ENCODE peak calls at places on chromosomes 5 and 9, in ten cellular contexts. One of them, this sample, is unnamed. For H3K4me1, the result is how much of the 10 kb centered on the place peaks cover.

GRCh38 chr9:95065224-95065623 is 252.3 kb downstream of the FANCC start:
- DNase-seq in left lung: no peak
- DNase-seq in A549: no peak
- DNase-seq in left ventricle myocardium inferior: no peak
- DNase-seq in tibial artery: no peak
- DNase-seq in IMR-90: no peak
- DNase-seq in heart right ventricle: no peak
- DNase-seq in psoas muscle: peak
- DNase-seq in OCI-LY7: no peak
- DNase-seq in lower lobe of right lung: no peak
- DNase-seq in this sample: no peak

GRCh38 chr5:91302335-91302734 is 80.8 kb downstream of the ARRDC3 start:
- DNase-seq in tibial artery: no peak
- DNase-seq in left ventricle myocardium inferior: no peak
- DNase-seq in A549: no peak
- DNase-seq in psoas muscle: no peak
- DNase-seq in IMR-90: no peak
- DNase-seq in lower lobe of right lung: no peak
- DNase-seq in left lung: no peak
- DNase-seq in OCI-LY7: no peak
- DNase-seq in heart right ventricle: no peak
- DNase-seq in this sample: no peak

GRCh38 chr9:81628897-81629296 is 60.5 kb downstream of the TLE1 start:
- DNase-seq in left ventricle myocardium inferior: no peak
- DNase-seq in left lung: no peak
- DNase-seq in lower lobe of right lung: no peak
- DNase-seq in A549: peak
- DNase-seq in IMR-90: peak
- DNase-seq in heart right ventricle: no peak
- DNase-seq in tibial artery: no peak
- DNase-seq in OCI-LY7: no peak
- DNase-seq in psoas muscle: no peak
- DNase-seq in this sample: no peak

GRCh38 chr5:151664694-151665583 is 21.8 kb downstream of the SPARC start:
- DNase-seq in tibial artery: no peak
- DNase-seq in left lung: no peak
- DNase-seq in A549: no peak
- DNase-seq in left ventricle myocardium inferior: peak
- DNase-seq in lower lobe of right lung: no peak
- DNase-seq in IMR-90: peak
- DNase-seq in OCI-LY7: no peak
- DNase-seq in heart right ventricle: peak
- DNase-seq in psoas muscle: peak
- DNase-seq in this sample: no peak

GRCh38 chr9:136019041-136019680 is 58.0 kb upstream of the UBAC1 start:
- DNase-seq in lower lobe of right lung: peak
- DNase-seq in heart right ventricle: no peak
- DNase-seq in psoas muscle: no peak
- DNase-seq in OCI-LY7: no peak
- DNase-seq in left ventricle myocardium inferior: peak
- DNase-seq in IMR-90: no peak
- DNase-seq in A549: no peak
- DNase-seq in left lung: no peak
- DNase-seq in tibial artery: peak
- DNase-seq in this sample: no peak

GRCh38 chr9:15329539-15330109 is 22.6 kb upstream of the TTC39B start:
- DNase-seq in lower lobe of right lung: no peak
- DNase-seq in psoas muscle: no peak
- DNase-seq in IMR-90: no peak
- DNase-seq in tibial artery: no peak
- DNase-seq in left lung: no peak
- DNase-seq in OCI-LY7: no peak
- DNase-seq in heart right ventricle: no peak
- DNase-seq in left ventricle myocardium inferior: no peak
- DNase-seq in A549: no peak
- DNase-seq in this sample: no peak

GRCh38 chr9:129414377-129415021 is 206.4 kb downstream of the C9orf50 start:
- DNase-seq in psoas muscle: peak
- DNase-seq in lower lobe of right lung: peak
- DNase-seq in heart right ventricle: peak
- DNase-seq in A549: no peak
- DNase-seq in tibial artery: peak
- DNase-seq in left ventricle myocardium inferior: peak
- DNase-seq in IMR-90: peak
- DNase-seq in OCI-LY7: peak
- DNase-seq in left lung: peak
- DNase-seq in this sample: no peak

GRCh38 chr5:71482132-71482531 is 26.7 kb downstream of the BDP1 start:
- DNase-seq in tibial artery: no peak
- DNase-seq in OCI-LY7: no peak
- DNase-seq in left ventricle myocardium inferior: no peak
- DNase-seq in heart right ventricle: no peak
- DNase-seq in A549: peak
- DNase-seq in psoas muscle: no peak
- DNase-seq in lower lobe of right lung: no peak
- DNase-seq in IMR-90: peak
- DNase-seq in left lung: no peak
- DNase-seq in this sample: no peak

GRCh38 chr5:170632266-170632984 is 128.6 kb downstream of the KCNIP1 start:
- DNase-seq in lower lobe of right lung: no peak
- DNase-seq in psoas muscle: no peak
- DNase-seq in tibial artery: no peak
- DNase-seq in OCI-LY7: no peak
- DNase-seq in left lung: no peak
- DNase-seq in heart right ventricle: no peak
- DNase-seq in left ventricle myocardium inferior: no peak
- DNase-seq in A549: peak
- DNase-seq in IMR-90: no peak
- DNase-seq in this sample: no peak

GRCh38 chr5:170630711-170631141 is 126.9 kb downstream of the KCNIP1 start:
- DNase-seq in tibial artery: no peak
- DNase-seq in lower lobe of right lung: no peak
- DNase-seq in IMR-90: no peak
- DNase-seq in left ventricle myocardium inferior: no peak
- DNase-seq in OCI-LY7: no peak
- DNase-seq in A549: no peak
- DNase-seq in left lung: no peak
- DNase-seq in psoas muscle: no peak
- DNase-seq in heart right ventricle: no peak
- DNase-seq in this sample: no peak

GRCh38 chr5:170630226-170630625 is 126.4 kb downstream of the KCNIP1 start:
- DNase-seq in A549: no peak
- DNase-seq in lower lobe of right lung: no peak
- DNase-seq in psoas muscle: no peak
- DNase-seq in heart right ventricle: no peak
- DNase-seq in OCI-LY7: no peak
- DNase-seq in left ventricle myocardium inferior: no peak
- DNase-seq in left lung: no peak
- DNase-seq in tibial artery: no peak
- DNase-seq in IMR-90: no peak
- DNase-seq in this sample: no peak

GRCh38 chr5:170632985-170633234 is 129.1 kb downstream of the KCNIP1 start:
- DNase-seq in heart right ventricle: peak
- DNase-seq in left lung: peak
- DNase-seq in tibial artery: peak
- DNase-seq in psoas muscle: peak
- DNase-seq in A549: no peak
- DNase-seq in left ventricle myocardium inferior: peak
- DNase-seq in IMR-90: no peak
- DNase-seq in lower lobe of right lung: peak
- DNase-seq in OCI-LY7: peak
- DNase-seq in this sample: peak

DNA sequence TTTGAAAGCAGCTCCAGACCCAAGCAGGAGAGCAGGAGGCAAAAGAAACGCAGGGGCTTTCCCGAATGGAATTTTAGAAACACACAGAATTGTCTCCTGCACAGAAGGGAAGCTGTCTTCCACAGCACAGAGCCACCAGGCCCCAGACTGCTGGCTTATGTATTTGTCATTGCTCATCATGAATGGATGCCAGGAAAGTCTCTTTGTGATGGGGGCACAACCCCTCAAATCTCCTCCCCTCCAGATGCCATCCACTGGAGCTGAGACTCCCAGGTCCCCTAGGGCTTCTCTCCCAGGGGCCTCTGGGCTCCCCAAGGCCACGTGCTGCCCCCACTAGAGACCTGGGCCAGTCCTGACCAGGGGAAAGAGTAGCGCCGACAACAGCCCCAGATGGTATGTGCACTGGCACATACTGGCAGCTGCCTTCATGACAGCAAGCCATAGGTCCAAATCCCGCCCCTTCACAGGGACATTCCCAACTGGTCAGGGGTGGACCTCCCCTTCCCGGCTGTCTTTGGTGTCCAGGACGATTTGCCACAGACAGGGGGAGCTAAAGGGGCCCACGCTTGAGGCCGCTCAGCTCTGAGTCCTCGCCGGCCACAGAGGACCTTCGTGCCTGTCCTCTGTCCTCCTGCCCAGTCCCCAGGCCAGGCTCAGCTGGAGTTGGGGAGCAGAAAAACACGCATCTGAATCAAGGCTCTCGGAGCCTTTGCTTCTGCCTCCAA is 127.8 kb downstream of the KCNIP1 start:
- DNase-seq in A549: peak
- DNase-seq in psoas muscle: no peak
- DNase-seq in left ventricle myocardium inferior: peak
- DNase-seq in tibial artery: peak
- DNase-seq in left lung: no peak
- DNase-seq in IMR-90: no peak
- DNase-seq in heart right ventricle: peak
- DNase-seq in lower lobe of right lung: no peak
- DNase-seq in OCI-LY7: no peak
- DNase-seq in this sample: no peak
- TF ChIP-seq CTCF in A549: no peak
- TF ChIP-seq CTCF in psoas muscle: peak
- TF ChIP-seq CTCF in left ventricle myocardium inferior: peak
- TF ChIP-seq CTCF in tibial artery: peak
- TF ChIP-seq CTCF in left lung: no peak
- TF ChIP-seq CTCF in IMR-90: peak
- TF ChIP-seq CTCF in heart right ventricle: peak
- TF ChIP-seq CTCF in lower lobe of right lung: no peak
- TF ChIP-seq CTCF in OCI-LY7: no peak
- TF ChIP-seq CTCF in this sample: no peak

GRCh38 chr9:127633216-127633615 is 21.1 kb downstream of the STXBP1 start:
- DNase-seq in left ventricle myocardium inferior: no peak
- DNase-seq in A549: no peak
- DNase-seq in heart right ventricle: no peak
- DNase-seq in lower lobe of right lung: no peak
- DNase-seq in IMR-90: no peak
- DNase-seq in psoas muscle: no peak
- DNase-seq in tibial artery: no peak
- DNase-seq in OCI-LY7: no peak
- DNase-seq in left lung: no peak
- DNase-seq in this sample: no peak

GRCh38 chr9:127626752-127627493 is 14.8 kb downstream of the STXBP1 start:
- DNase-seq in psoas muscle: no peak
- DNase-seq in tibial artery: no peak
- DNase-seq in heart right ventricle: no peak
- DNase-seq in IMR-90: no peak
- DNase-seq in left lung: no peak
- DNase-seq in OCI-LY7: no peak
- DNase-seq in A549: no peak
- DNase-seq in left ventricle myocardium inferior: no peak
- DNase-seq in lower lobe of right lung: no peak
- DNase-seq in this sample: no peak

GRCh38 chr9:127627494-127627855 is 15.4 kb downstream of the STXBP1 start:
- DNase-seq in left ventricle myocardium inferior: no peak
- DNase-seq in left lung: no peak
- DNase-seq in psoas muscle: no peak
- DNase-seq in lower lobe of right lung: no peak
- DNase-seq in OCI-LY7: no peak
- DNase-seq in IMR-90: no peak
- DNase-seq in heart right ventricle: no peak
- DNase-seq in tibial artery: no peak
- DNase-seq in A549: no peak
- DNase-seq in this sample: no peak

GRCh38 chr9:127629468-127630081 is 17.5 kb downstream of the STXBP1 start:
- DNase-seq in tibial artery: no peak
- DNase-seq in A549: no peak
- DNase-seq in heart right ventricle: no peak
- DNase-seq in left lung: no peak
- DNase-seq in psoas muscle: no peak
- DNase-seq in OCI-LY7: no peak
- DNase-seq in IMR-90: peak
- DNase-seq in lower lobe of right lung: no peak
- DNase-seq in left ventricle myocardium inferior: no peak
- DNase-seq in this sample: no peak

DNA sequence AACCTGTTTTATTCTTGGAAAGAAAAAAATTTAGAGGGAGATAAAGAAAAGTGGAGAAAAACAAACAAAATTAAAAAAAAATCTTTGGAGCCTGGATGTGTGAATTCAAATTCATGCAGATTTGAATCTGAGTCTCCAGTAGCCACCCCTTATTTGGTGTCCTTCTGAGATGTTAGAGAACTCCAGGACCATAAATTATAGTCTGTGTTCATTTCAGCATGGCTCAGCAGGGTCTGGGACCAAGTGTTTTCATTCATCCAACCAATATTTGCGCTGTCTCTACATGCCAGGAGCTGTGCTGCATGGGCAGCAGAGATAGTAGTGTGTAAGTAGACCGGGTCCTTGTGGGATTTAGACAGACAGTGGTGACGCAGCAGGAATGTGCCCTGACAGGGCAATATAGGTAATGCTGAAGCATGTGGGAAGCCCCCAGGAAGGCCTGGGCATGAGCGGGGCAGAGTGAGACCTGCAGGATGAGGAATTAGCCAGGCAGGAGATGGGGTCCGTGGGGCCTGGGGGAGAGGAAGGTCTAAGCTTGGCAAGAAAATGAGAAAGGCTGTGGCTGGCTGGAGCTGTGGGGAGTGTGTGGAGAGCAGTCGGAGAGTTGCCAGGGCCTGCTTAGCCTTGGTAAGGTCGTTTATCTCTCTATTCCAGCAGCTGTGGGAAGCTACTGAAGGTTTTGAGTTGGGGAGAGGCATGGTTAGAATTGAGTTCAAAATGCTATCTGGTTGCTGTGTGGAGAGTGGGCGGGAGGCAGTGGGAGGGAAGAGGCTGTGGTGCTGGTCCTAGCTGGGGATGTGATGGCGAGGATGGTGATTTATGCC is 16.8 kb downstream of the STXBP1 start:
- DNase-seq in A549: no peak
- DNase-seq in psoas muscle: no peak
- DNase-seq in left ventricle myocardium inferior: peak
- DNase-seq in lower lobe of right lung: no peak
- DNase-seq in tibial artery: no peak
- DNase-seq in OCI-LY7: no peak
- DNase-seq in left lung: no peak
- DNase-seq in heart right ventricle: peak
- DNase-seq in IMR-90: no peak
- DNase-seq in this sample: no peak
- H3K4me1 ChIP-seq in A549: under half
- H3K4me1 ChIP-seq in psoas muscle: under half
- H3K4me1 ChIP-seq in left ventricle myocardium inferior: half or more
- H3K4me1 ChIP-seq in lower lobe of right lung: under half
- H3K4me1 ChIP-seq in tibial artery: under half
- H3K4me1 ChIP-seq in OCI-LY7: under half
- H3K4me1 ChIP-seq in left lung: under half
- H3K4me1 ChIP-seq in heart right ventricle: under half
- H3K4me1 ChIP-seq in IMR-90: under half
- H3K4me1 ChIP-seq in this sample: under half

GRCh38 chr9:87883274-87883673 is 597 bp downstream of the SPATA31E1 start:
- DNase-seq in IMR-90: no peak
- DNase-seq in OCI-LY7: no peak
- DNase-seq in left lung: peak
- DNase-seq in heart right ventricle: no peak
- DNase-seq in tibial artery: no peak
- DNase-seq in left ventricle myocardium inferior: no peak
- DNase-seq in lower lobe of right lung: no peak
- DNase-seq in psoas muscle: peak
- DNase-seq in A549: no peak
- DNase-seq in this sample: no peak

GRCh38 chr9:87882627-87883026 is at the start of gene SPATA31E1:
- DNase-seq in tibial artery: no peak
- DNase-seq in IMR-90: no peak
- DNase-seq in lower lobe of right lung: no peak
- DNase-seq in heart right ventricle: no peak
- DNase-seq in left ventricle myocardium inferior: no peak
- DNase-seq in left lung: no peak
- DNase-seq in A549: no peak
- DNase-seq in OCI-LY7: no peak
- DNase-seq in psoas muscle: peak
- DNase-seq in this sample: no peak

GRCh38 chr9:87884578-87885459 is 2.1 kb downstream of the SPATA31E1 start:
- DNase-seq in OCI-LY7: no peak
- DNase-seq in IMR-90: no peak
- DNase-seq in left lung: peak
- DNase-seq in psoas muscle: peak
- DNase-seq in left ventricle myocardium inferior: no peak
- DNase-seq in A549: no peak
- DNase-seq in lower lobe of right lung: no peak
- DNase-seq in heart right ventricle: no peak
- DNase-seq in tibial artery: no peak
- DNase-seq in this sample: no peak

GRCh38 chr9:87885484-87886189 is 3.0 kb downstream of the SPATA31E1 start:
- DNase-seq in left ventricle myocardium inferior: no peak
- DNase-seq in IMR-90: no peak
- DNase-seq in A549: no peak
- DNase-seq in tibial artery: no peak
- DNase-seq in OCI-LY7: no peak
- DNase-seq in heart right ventricle: no peak
- DNase-seq in lower lobe of right lung: no peak
- DNase-seq in psoas muscle: no peak
- DNase-seq in left lung: no peak
- DNase-seq in this sample: no peak

GRCh38 chr9:87883990-87884389 is 1.3 kb downstream of the SPATA31E1 start:
- DNase-seq in heart right ventricle: no peak
- DNase-seq in OCI-LY7: no peak
- DNase-seq in tibial artery: no peak
- DNase-seq in lower lobe of right lung: no peak
- DNase-seq in left ventricle myocardium inferior: no peak
- DNase-seq in left lung: no peak
- DNase-seq in A549: peak
- DNase-seq in psoas muscle: peak
- DNase-seq in IMR-90: no peak
- DNase-seq in this sample: no peak
- TF ChIP-seq CTCF in heart right ventricle: no peak
- TF ChIP-seq CTCF in OCI-LY7: peak
- TF ChIP-seq CTCF in tibial artery: no peak
- TF ChIP-seq CTCF in lower lobe of right lung: no peak
- TF ChIP-seq CTCF in left ventricle myocardium inferior: peak
- TF ChIP-seq CTCF in left lung: no peak
- TF ChIP-seq CTCF in A549: peak
- TF ChIP-seq CTCF in psoas muscle: no peak
- TF ChIP-seq CTCF in IMR-90: no peak
- TF ChIP-seq CTCF in this sample: no peak

GRCh38 chr5:177133119-177133844 is at the start of gene NSD1:
- DNase-seq in heart right ventricle: peak
- DNase-seq in left ventricle myocardium inferior: peak
- DNase-seq in OCI-LY7: peak
- DNase-seq in left lung: peak
- DNase-seq in lower lobe of right lung: peak
- DNase-seq in psoas muscle: peak
- DNase-seq in A549: peak
- DNase-seq in IMR-90: peak
- DNase-seq in tibial artery: peak
- DNase-seq in this sample: peak

GRCh38 chr5:177131711-177132503 is 1.7 kb upstream of the NSD1 start:
- DNase-seq in tibial artery: no peak
- DNase-seq in IMR-90: no peak
- DNase-seq in left lung: peak
- DNase-seq in OCI-LY7: no peak
- DNase-seq in lower lobe of right lung: peak
- DNase-seq in A549: no peak
- DNase-seq in left ventricle myocardium inferior: peak
- DNase-seq in heart right ventricle: peak
- DNase-seq in psoas muscle: peak
- DNase-seq in this sample: no peak

GRCh38 chr5:177131352-177131710 is 2.2 kb upstream of the NSD1 start:
- DNase-seq in heart right ventricle: no peak
- DNase-seq in lower lobe of right lung: no peak
- DNase-seq in left lung: peak
- DNase-seq in OCI-LY7: no peak
- DNase-seq in psoas muscle: no peak
- DNase-seq in left ventricle myocardium inferior: no peak
- DNase-seq in A549: no peak
- DNase-seq in IMR-90: no peak
- DNase-seq in tibial artery: no peak
- DNase-seq in this sample: no peak

GRCh38 chr5:177133845-177134652 is 476 bp downstream of the NSD1 start:
- DNase-seq in psoas muscle: peak
- DNase-seq in left lung: peak
- DNase-seq in IMR-90: peak
- DNase-seq in left ventricle myocardium inferior: peak
- DNase-seq in OCI-LY7: peak
- DNase-seq in tibial artery: peak
- DNase-seq in A549: peak
- DNase-seq in lower lobe of right lung: peak
- DNase-seq in heart right ventricle: peak
- DNase-seq in this sample: peak

DNA sequence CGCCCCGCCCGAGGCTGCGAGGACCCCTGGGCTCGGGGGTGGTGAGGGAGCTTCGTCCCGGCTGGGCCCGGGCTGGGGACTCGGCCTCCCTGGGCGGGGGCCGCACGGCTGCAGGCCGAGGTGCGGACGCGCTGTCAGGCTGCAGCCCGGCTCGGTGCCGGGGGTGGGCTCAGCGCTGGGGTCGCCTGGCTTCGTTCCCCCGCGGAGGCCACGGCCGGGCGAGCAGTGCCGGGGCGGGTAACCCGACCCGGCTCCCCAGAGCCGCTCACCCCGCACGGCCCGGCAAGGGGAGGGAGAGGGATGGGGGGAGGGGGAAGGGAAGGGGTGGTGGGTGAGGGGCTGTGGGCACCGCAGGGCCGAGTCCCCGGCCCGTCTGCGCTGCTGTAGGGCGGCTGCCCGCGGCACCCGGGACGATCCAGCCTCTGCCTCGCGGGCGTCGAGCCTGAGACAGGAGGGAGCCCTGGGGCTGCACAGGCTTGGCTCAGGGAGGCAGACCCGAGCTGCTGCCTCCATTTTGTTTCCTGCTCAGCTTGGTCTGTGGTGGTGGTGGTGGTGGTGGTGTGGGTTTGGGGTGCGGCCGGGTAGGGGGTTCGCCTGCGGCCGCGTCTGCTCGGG is 962 bp upstream of the NSD1 start:
- DNase-seq in A549: no peak
- DNase-seq in IMR-90: no peak
- DNase-seq in left lung: peak
- DNase-seq in lower lobe of right lung: no peak
- DNase-seq in OCI-LY7: no peak
- DNase-seq in tibial artery: peak
- DNase-seq in heart right ventricle: peak
- DNase-seq in left ventricle myocardium inferior: no peak
- DNase-seq in psoas muscle: peak
- DNase-seq in this sample: no peak
- H3K4me1 ChIP-seq in A549: under half
- H3K4me1 ChIP-seq in IMR-90: under half
- H3K4me1 ChIP-seq in left lung: under half
- H3K4me1 ChIP-seq in lower lobe of right lung: under half
- H3K4me1 ChIP-seq in OCI-LY7: half or more
- H3K4me1 ChIP-seq in tibial artery: under half
- H3K4me1 ChIP-seq in heart right ventricle: half or more
- H3K4me1 ChIP-seq in left ventricle myocardium inferior: under half
- H3K4me1 ChIP-seq in psoas muscle: under half
- H3K4me1 ChIP-seq in this sample: under half

This sample was measured in MM.1S.